ENCODE peak calls at places on chromosomes 3 and 15, in eight cellular contexts. J, I, L, D, P, Q, H and W are unnamed samples.

GRCh38 chr15:98966036-98966787 is 41.4 kb downstream of the PGPEP1L start:
- DNase-seq in J (no peak), I (no peak), L (no peak), D (no peak), P (no peak), Q (no peak), H (no peak), W (no peak)

GRCh38 chr3:62805578-62805977 is 69.6 kb downstream of the CADPS start:
- DNase-seq in J (no peak), I (no peak), L (peak), D (no peak), P (no peak), Q (no peak), H (no peak), W (no peak)

GRCh38 chr3:134030382-134030753 is 643 bp upstream of the SLCO2A1 start:
- DNase-seq in J (no peak), I (peak), L (peak), D (no peak), P (no peak), Q (no peak), H (no peak), W (no peak)

GRCh38 chr15:83656192-83656591 is 2.3 kb downstream of the ADAMTSL3 start:
- DNase-seq in J (no peak), I (no peak), L (no peak), D (no peak), P (no peak), Q (no peak), H (no peak), W (no peak)

GRCh38 chr3:66552846-66553245 is 52.0 kb upstream of the LRIG1 start:
- DNase-seq in J (no peak), I (peak), L (no peak), D (no peak), P (no peak), Q (no peak), H (no peak), W (no peak)

GRCh38 chr3:65796676-65797075 is 242.0 kb downstream of the MAGI1 start:
- DNase-seq in J (no peak), I (no peak), L (no peak), D (no peak), P (no peak), Q (no peak), H (no peak), W (no peak)

GRCh38 chr3:105997800-105998526 is 129.2 kb upstream of the CBLB start:
- DNase-seq in J (no peak), I (no peak), L (no peak), D (no peak), P (no peak), Q (peak), H (peak), W (no peak)

GRCh38 chr3:117873236-117873635 is 1161.4 kb downstream of the IGSF11 start:
- DNase-seq in J (no peak), I (no peak), L (no peak), D (no peak), P (peak), Q (no peak), H (no peak), W (peak)

GRCh38 chr15:101498731-101499480 is 9.4 kb upstream of the PCSK6 start:
- DNase-seq in J (no peak), I (peak), L (no peak), D (no peak), P (no peak), Q (no peak), H (no peak), W (no peak)

GRCh38 chr15:101679861-101680260 is 27.7 kb upstream of the TM2D3 start:
- DNase-seq in J (no peak), I (no peak), L (no peak), D (no peak), P (no peak), Q (no peak), H (no peak), W (no peak)

GRCh38 chr3:126355777-126356372 is 1.3 kb downstream of the KLF15 start:
- DNase-seq in J (no peak), I (peak), L (peak), D (no peak), P (peak), Q (no peak), H (peak), W (peak)